ENCODE peak calls at places on chromosomes 12 and 14, in four cellular contexts. E is K562, T is H1, B is GM12878. S is an unnamed sample.

GRCh38 chr12:50162225-50162624 is 4.9 kb downstream of the CERS5 start:
- DNase-seq in T (no peak), E (no peak), B (no peak), S (peak; percentile 61)

GRCh38 chr12:128042825-128043224 is 224.1 kb upstream of the TMEM132C start:
- DNase-seq in T (no peak), E (no peak), B (no peak), S (no peak)

GRCh38 chr14:91173221-91173670 is 59.4 kb downstream of the DGLUCY start:
- DNase-seq in B (peak; percentile 23), E (peak; percentile 74), T (peak; percentile 63), S (peak; percentile 80)

GRCh38 chr14:97275276-97275675 is 478.1 kb downstream of the VRK1 start:
- DNase-seq in E (no peak), T (no peak), B (no peak), S (no peak)

GRCh38 chr12:124323771-124324530 is 29.1 kb downstream of the RFLNA start:
- DNase-seq in T (no peak), B (no peak), E (no peak), S (peak; percentile 7)

GRCh38 chr12:104180389-104180788 is 35.2 kb upstream of the TXNRD1 start:
- DNase-seq in T (no peak), E (no peak), B (no peak), S (no peak)

GRCh38 chr12:103505371-103506236 is 9.8 kb upstream of the C12orf42 start:
- DNase-seq in B (peak; percentile 98), T (no peak), E (no peak), S (no peak)

GRCh38 chr12:30314506-30315100 is 381.1 kb downstream of the IPO8 start:
- DNase-seq in E (no peak), T (no peak), B (no peak), S (no peak)

GRCh38 chr12:8508224-8508623 is 5.1 kb upstream of the CLEC4D start:
- DNase-seq in B (no peak), T (no peak), E (no peak), S (no peak)

GRCh38 chr12:44942714-44943113 is 66.6 kb upstream of the NELL2 start:
- DNase-seq in E (no peak), T (no peak), B (no peak), S (no peak)

GRCh38 chr12:131619106-131619642 is 91.7 kb upstream of the SFSWAP start:
- DNase-seq in T (no peak), B (no peak), E (no peak), S (no peak)

GRCh38 chr12:108828774-108829173 is 28.6 kb downstream of the SSH1 start:
- DNase-seq in E (no peak), T (no peak), B (no peak), S (peak; percentile 76)

GRCh38 chr12:5014269-5014668 is 29.4 kb upstream of the KCNA5 start:
- DNase-seq in T (no peak), E (no peak), B (no peak), S (peak; percentile 3)

GRCh38 chr14:69708586-69709169 is 58.3 kb upstream of the SRSF5 start:
- DNase-seq in T (no peak), E (no peak), B (no peak), S (no peak)

GRCh38 chr12:49233842-49234526 is 30.9 kb upstream of the TUBA1C start:
- DNase-seq in B (peak; percentile 35), E (peak; percentile 44), T (no peak), S (no peak)

GRCh38 chr12:123024819-123025391 is 44.4 kb downstream of the ARL6IP4 start:
- DNase-seq in E (no peak), B (no peak), T (no peak), S (peak; percentile 55)

GRCh38 chr14:89540830-89541470 is 123.9 kb upstream of the FOXN3 start:
- DNase-seq in E (no peak), B (no peak), T (no peak), S (peak; percentile 95)

GRCh38 chr12:1848146-1848545 is 27.8 kb downstream of the LRTM2 start:
- DNase-seq in E (no peak), B (no peak), T (no peak), S (no peak)

GRCh38 chr12:1845886-1846285 is 25.5 kb downstream of the LRTM2 start:
- DNase-seq in E (no peak), T (no peak), B (no peak), S (no peak)

GRCh38 chr12:1845427-1845826 is 25.1 kb downstream of the LRTM2 start:
- DNase-seq in E (no peak), T (no peak), B (no peak), S (no peak)

GRCh38 chr12:1847411-1847810 is 27.0 kb downstream of the LRTM2 start:
- DNase-seq in B (no peak), T (no peak), E (no peak), S (no peak)

GRCh38 chr12:1846421-1847405 is 26.3 kb downstream of the LRTM2 start:
- DNase-seq in T (no peak), E (no peak), B (no peak), S (no peak)
- TF ChIP-seq CHD1 in T (no peak), E (no peak), B (no peak), S (no peak)

GRCh38 chr14:73633115-73633514 is 11.7 kb upstream of the DNAL1 start:
- DNase-seq in B (no peak), T (no peak), E (no peak), S (no peak)
- TF ChIP-seq CHD1 in B (no peak), T (no peak), E (no peak), S (no peak)

GRCh38 chr12:65155784-65156183 is 13.6 kb upstream of the LEMD3 start:
- DNase-seq in T (no peak), B (peak; percentile 40), E (no peak), S (no peak)

GRCh38 chr12:65152586-65152985 is 16.8 kb upstream of the LEMD3 start:
- DNase-seq in E (no peak), B (no peak), T (no peak), S (no peak)

GRCh38 chr12:65157091-65157490 is 12.3 kb upstream of the LEMD3 start:
- DNase-seq in E (no peak), B (no peak), T (no peak), S (no peak)

GRCh38 chr12:65152012-65152411 is 17.4 kb upstream of the LEMD3 start:
- DNase-seq in T (no peak), E (no peak), B (no peak), S (no peak)

GRCh38 chr12:65156366-65156831 is 13.0 kb upstream of the LEMD3 start:
- DNase-seq in E (no peak), T (no peak), B (peak; percentile 77), S (peak; percentile 5)
- TF ChIP-seq CHD1 in E (no peak), T (no peak), B (no peak), S (no peak)

GRCh38 chr12:132788375-132789098 is 26.9 kb upstream of the ANKLE2 start:
- DNase-seq in T (no peak), E (peak; percentile 82), B (no peak), S (no peak)
- TF ChIP-seq CHD1 in T (no peak), E (no peak), B (no peak), S (no peak)

GRCh38 chr14:23248601-23249000 is 10.9 kb downstream of the RNF212B start:
- DNase-seq in E (no peak), B (no peak), T (no peak), S (no peak)
- TF ChIP-seq CHD1 in E (no peak), B (no peak), T (no peak), S (no peak)

GRCh38 chr14:103716899-103717411 is 1.3 kb downstream of the ZFYVE21 start:
- DNase-seq in T (no peak), E (no peak), B (no peak), S (no peak)
- TF ChIP-seq CHD1 in T (no peak), E (no peak), B (no peak), S (no peak)

GRCh38 chr14:102616799-102617198 is 24.4 kb downstream of the RCOR1 start:
- DNase-seq in T (no peak), E (no peak), B (no peak), S (no peak)
- TF ChIP-seq CHD1 in T (no peak), E (no peak), B (no peak), S (no peak)

GRCh38 chr14:50797250-50798047 is 33.5 kb downstream of the NIN start:
- DNase-seq in B (no peak), T (no peak), E (no peak), S (peak; percentile 34)

GRCh38 chr14:50795909-50796308 is 35.1 kb downstream of the NIN start:
- DNase-seq in E (no peak), T (no peak), B (no peak), S (no peak)

GRCh38 chr14:50798048-50798421 is 32.9 kb downstream of the NIN start:
- DNase-seq in T (no peak), E (no peak), B (peak; percentile 42), S (no peak)

GRCh38 chr14:50795127-50795526 is 35.8 kb downstream of the NIN start:
- DNase-seq in E (no peak), T (no peak), B (no peak), S (no peak)

GRCh38 chr14:50796391-50796790 is 34.6 kb downstream of the NIN start:
- DNase-seq in E (no peak), B (no peak), T (no peak), S (no peak)
- TF ChIP-seq CHD1 in E (no peak), B (no peak), T (no peak), S (no peak)

DNA sequence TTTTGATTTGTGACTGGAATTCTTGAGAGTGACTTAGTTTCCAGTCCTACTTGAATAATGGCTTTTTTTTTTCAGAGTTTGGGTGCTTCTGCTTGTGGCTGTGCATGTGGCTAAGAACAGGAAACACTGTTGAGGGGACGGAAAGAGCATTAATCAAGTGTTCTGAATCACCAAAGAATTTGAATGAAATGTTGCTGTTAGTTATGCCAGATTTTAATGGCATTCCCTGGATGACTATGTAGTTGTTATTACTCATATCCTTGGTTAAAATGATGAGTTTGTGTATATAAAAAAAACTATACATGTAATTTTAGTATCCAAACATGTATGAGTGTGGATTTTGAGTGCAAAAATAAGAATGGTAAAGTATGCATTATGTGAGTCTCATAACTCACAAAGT is 347.9 kb downstream of the BCAT1 start:
- DNase-seq in E (no peak), B (no peak), T (no peak), S (peak; percentile 92)
- TF ChIP-seq CHD1 in E (no peak), B (no peak), T (no peak), S (no peak)

DNA sequence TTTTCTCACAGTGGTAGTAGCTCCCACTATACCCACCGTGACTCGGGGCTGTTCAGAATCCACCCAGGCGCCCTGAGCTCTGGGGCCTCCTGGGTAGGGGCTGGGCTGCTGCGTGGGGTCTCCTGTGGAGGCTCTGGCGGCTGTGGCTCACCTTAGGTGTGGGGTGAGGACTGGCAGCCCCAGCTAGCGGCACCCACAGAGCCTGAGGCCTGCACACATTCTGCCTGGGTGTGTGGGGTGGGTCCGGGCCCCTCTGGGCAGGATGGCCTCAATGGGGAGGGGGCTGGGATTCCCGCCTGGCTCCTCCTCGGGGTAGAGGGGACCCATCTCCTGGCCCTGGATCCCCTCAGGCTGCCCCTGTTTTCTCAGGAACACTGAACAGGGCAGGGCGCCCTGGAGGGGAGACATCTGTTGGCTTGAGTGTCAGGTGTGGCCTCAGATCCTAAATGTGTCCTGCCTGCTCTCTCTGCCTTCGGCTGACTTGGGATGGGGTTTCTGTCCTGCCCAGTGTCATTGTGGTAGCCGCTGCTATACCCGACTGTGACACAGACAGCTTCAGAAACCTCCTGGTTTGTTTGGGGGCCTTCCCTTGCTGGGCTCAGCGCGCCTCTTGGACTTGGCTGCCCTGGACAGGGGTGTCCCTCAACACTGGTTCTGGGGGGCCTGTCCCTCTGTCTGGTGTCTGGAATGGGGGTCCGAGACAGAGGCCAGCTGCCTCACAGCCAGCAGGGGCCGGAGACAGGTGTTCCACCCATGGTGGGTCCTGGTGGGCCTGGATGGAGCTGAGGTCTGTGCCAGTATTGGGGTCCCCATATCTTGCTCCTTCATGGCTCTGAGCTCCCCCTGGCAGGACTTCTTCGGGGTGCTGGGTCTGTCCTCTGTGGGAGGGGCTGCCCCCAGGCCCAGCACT is 354.9 kb downstream of the TMEM121 start:
- DNase-seq in B (no peak), T (no peak), E (no peak), S (no peak)
- TF ChIP-seq CHD1 in B (no peak), T (no peak), E (no peak), S (no peak)